ENCODE peak calls at places on chromosomes 5 and 9, in six cellular contexts. X is NCI-H187; O is activated CD4-positive, CD25-positive, alpha-beta regulatory T cell; H is NAMALWA; Y is PC-9; T is IMR-90. A is an unnamed sample.

GRCh38 chr5:88879724-88880123 is 3.3 kb downstream of the MEF2C start:
- DNase-seq in H (peak), T (no peak), X (no peak), Y (no peak), O (no peak), A (no peak)

GRCh38 chr5:174418809-174419522 is 305.4 kb upstream of the MSX2 start:
- DNase-seq in H (no peak), X (no peak), O (no peak), Y (no peak), T (no peak), A (no peak)

GRCh38 chr9:77011973-77012817 is 7.3 kb upstream of the FOXB2 start:
- DNase-seq in T (peak), O (peak), X (no peak), H (peak), Y (no peak), A (no peak)

GRCh38 chr5:9398227-9398626 is 147.6 kb downstream of the SEMA5A start:
- DNase-seq in Y (no peak), X (no peak), H (no peak), T (no peak), O (no peak), A (no peak)

GRCh38 chr9:94054731-94055130 is 29.5 kb upstream of the PTPDC1 start:
- DNase-seq in Y (no peak), X (no peak), H (no peak), O (no peak), T (no peak), A (no peak)

GRCh38 chr9:33132249-33132772 is 34.8 kb downstream of the B4GALT1 start:
- DNase-seq in O (no peak), T (peak), H (no peak), X (no peak), Y (no peak), A (no peak)

GRCh38 chr9:135805422-135806022 is 101.8 kb downstream of the CAMSAP1 start:
- DNase-seq in O (no peak), X (no peak), T (no peak), Y (no peak), H (no peak), A (no peak)

GRCh38 chr9:135515541-135515951 is 5.7 kb upstream of the LCN1 start:
- DNase-seq in Y (no peak), T (no peak), X (no peak), O (no peak), H (no peak), A (no peak)

GRCh38 chr5:58844395-58844794 is 261.5 kb downstream of the RAB3C start:
- DNase-seq in T (no peak), O (no peak), H (no peak), Y (peak), X (no peak), A (no peak)

GRCh38 chr5:73376618-73377170 is 71.9 kb downstream of the FOXD1 start:
- DNase-seq in X (no peak), T (peak), O (no peak), H (no peak), Y (no peak), A (no peak)

GRCh38 chr5:55657443-55657842 is 54.7 kb downstream of the SLC38A9 start:
- DNase-seq in O (no peak), H (no peak), Y (no peak), T (no peak), X (no peak), A (no peak)

GRCh38 chr5:35229076-35230042 is 928 bp downstream of the PRLR start:
- DNase-seq in H (no peak), Y (no peak), O (no peak), X (no peak), T (no peak), A (no peak)

GRCh38 chr9:16031971-16032370 is 479.1 kb downstream of the CCDC171 start:
- DNase-seq in T (no peak), X (no peak), O (no peak), Y (peak), H (no peak), A (no peak)

GRCh38 chr5:76473676-76474075 is 70.6 kb downstream of the IQGAP2 start:
- DNase-seq in Y (no peak), H (no peak), O (peak), T (no peak), X (no peak), A (no peak)

GRCh38 chr5:179623906-179624741 is 653 bp upstream of the HNRNPH1 start:
- DNase-seq in T (peak), X (no peak), H (no peak), Y (peak), O (peak), A (no peak)

GRCh38 chr9:135963938-135964337 is 2.8 kb upstream of the UBAC1 start:
- DNase-seq in Y (no peak), O (no peak), T (no peak), X (no peak), H (no peak), A (no peak)

GRCh38 chr9:12166511-12166910 is 526.7 kb upstream of the TYRP1 start:
- DNase-seq in Y (no peak), O (no peak), X (no peak), H (peak), T (no peak), A (no peak)

GRCh38 chr5:8844206-8844605 is 701.7 kb downstream of the SEMA5A start:
- DNase-seq in O (no peak), X (no peak), Y (no peak), H (no peak), T (no peak), A (no peak)

GRCh38 chr5:71697967-71698366 is 21.1 kb upstream of the CARTPT start:
- DNase-seq in X (no peak), Y (no peak), O (no peak), H (no peak), T (no peak), A (no peak)

GRCh38 chr9:83065233-83065632 is 2.3 kb upstream of the RASEF start:
- DNase-seq in H (no peak), X (no peak), O (no peak), T (no peak), Y (no peak), A (no peak)

GRCh38 chr5:89900346-89900745 is 509.2 kb downstream of the CETN3 start:
- DNase-seq in X (no peak), H (no peak), T (no peak), O (no peak), Y (no peak), A (no peak)

GRCh38 chr5:22372376-22372775 is 480.8 kb downstream of the CDH12 start:
- DNase-seq in T (peak), X (no peak), O (no peak), Y (no peak), H (no peak), A (no peak)

GRCh38 chr5:74404574-74405310 is 235.8 kb downstream of the ENC1 start:
- DNase-seq in X (no peak), T (no peak), Y (no peak), H (no peak), O (no peak), A (no peak)

GRCh38 chr5:57386958-57387357 is 95.7 kb downstream of the ACTBL2 start:
- DNase-seq in T (peak), X (no peak), O (no peak), H (no peak), Y (no peak), A (no peak)

GRCh38 chr5:2531318-2531717 is 220.2 kb downstream of the IRX2 start:
- DNase-seq in X (no peak), H (no peak), T (no peak), O (no peak), Y (no peak), A (no peak)

GRCh38 chr9:7147136-7148090 is 389.6 kb downstream of the KDM4C start:
- DNase-seq in T (peak), O (no peak), X (no peak), Y (no peak), H (no peak), A (no peak)